ENCODE peak calls at places on chromosome X, in ten cellular contexts. S, A, Z, Q, P, H, K, T, X and M are unnamed samples.

GRCh38 chrX:7574325-7574724 is 268.6 kb upstream of the VCX start:
- DNase-seq in Q (no peak), H (no peak), Z (no peak), X (no peak), S (peak; percentile 10), P (no peak), A (no peak), T (peak; percentile 74), K (no peak), M (no peak)

GRCh38 chrX:133745361-133745760 is 240.0 kb downstream of the GPC3 start:
- DNase-seq in Z (no peak), H (peak; percentile 25), P (no peak), X (no peak), A (no peak), S (no peak), K (no peak), T (no peak), Q (no peak), M (no peak)

GRCh38 chrX:119942173-119942819 is 1.3 kb downstream of the NKAP start:
- DNase-seq in A (no peak), K (no peak), Z (no peak), Q (no peak), H (no peak), P (no peak), S (no peak), T (peak; percentile 0), X (no peak), M (no peak)

GRCh38 chrX:16838202-16839066 is 31.7 kb downstream of the RBBP7 start:
- DNase-seq in P (no peak), K (no peak), Q (no peak), X (no peak), A (no peak), T (peak; percentile 57), H (no peak), S (no peak), Z (peak; percentile 17), M (no peak)

GRCh38 chrX:106404512-106404911 is 207.3 kb upstream of the RADX start:
- DNase-seq in T (peak; percentile 55), S (no peak), Z (no peak), K (no peak), P (no peak), A (no peak), Q (no peak), H (no peak), X (no peak), M (no peak)

GRCh38 chrX:132292753-132293152 is 73.5 kb upstream of the RAP2C start:
- DNase-seq in X (peak; percentile 34), A (no peak), T (peak; percentile 58), K (no peak), H (peak; percentile 30), Q (peak; percentile 8), P (no peak), Z (no peak), S (peak; percentile 61), M (no peak)

GRCh38 chrX:75155454-75155829 is 641 bp downstream of the ABCB7 start:
- DNase-seq in K (no peak), H (no peak), T (peak; percentile 6), X (peak; percentile 21), Q (no peak), S (peak; percentile 5), A (no peak), Z (no peak), P (no peak), M (no peak)

GRCh38 chrX:35919536-35920309 is at the start of gene CFAP47:
- DNase-seq in A (no peak), Q (no peak), Z (no peak), X (no peak), P (peak; percentile 16), H (no peak), T (peak; percentile 18), K (no peak), S (no peak), M (no peak)

GRCh38 chrX:30887721-30888120 is 1.3 kb downstream of the TAB3 start:
- DNase-seq in A (no peak), T (no peak), X (no peak), H (peak; percentile 22), Q (no peak), P (no peak), Z (no peak), S (no peak), K (peak; percentile 67), M (no peak)

GRCh38 chrX:119539872-119540271 is 25.3 kb downstream of the STEEP1 start:
- DNase-seq in S (peak; percentile 11), Z (no peak), K (no peak), P (no peak), H (peak; percentile 24), A (no peak), X (no peak), T (no peak), Q (no peak), M (no peak)

GRCh38 chrX:153772608-153773217 is 8.1 kb upstream of the SRPK3 start:
- DNase-seq in Q (no peak), S (no peak), T (no peak), Z (peak; percentile 3), K (no peak), X (no peak), A (no peak), P (no peak), H (peak; percentile 5), M (no peak)

GRCh38 chrX:70253377-70254062 is 6.5 kb downstream of the P2RY4 start:
- DNase-seq in T (peak; percentile 76), Z (no peak), S (no peak), P (no peak), Q (no peak), H (no peak), X (no peak), A (no peak), K (no peak), M (no peak)

GRCh38 chrX:145405012-145405411 is 157.7 kb downstream of the SPANXN1 start:
- DNase-seq in Z (no peak), X (peak; percentile 26), H (no peak), S (peak; percentile 17), T (peak; percentile 36), A (no peak), Q (peak; percentile 43), P (no peak), K (no peak), M (no peak)

GRCh38 chrX:107507093-107507743 is 57.8 kb downstream of the FRMPD3 start:
- DNase-seq in K (no peak), Z (no peak), H (no peak), X (no peak), Q (no peak), A (no peak), T (no peak), P (no peak), S (no peak), M (no peak)

GRCh38 chrX:134676440-134676839 is 18.2 kb upstream of the PLAC1 start:
- DNase-seq in A (no peak), K (no peak), H (no peak), S (no peak), P (no peak), Z (no peak), X (no peak), Q (no peak), T (peak; percentile 65), M (no peak)

GRCh38 chrX:106300239-106300638 is 132.1 kb downstream of the PWWP3B start:
- DNase-seq in Q (no peak), P (no peak), X (no peak), H (no peak), Z (no peak), A (no peak), S (no peak), K (no peak), T (peak; percentile 94), M (no peak)

GRCh38 chrX:68440940-68441339 is 7.6 kb upstream of the OPHN1 start:
- DNase-seq in Z (peak; percentile 16), P (no peak), K (no peak), X (no peak), Q (peak; percentile 75), S (no peak), H (no peak), A (no peak), T (peak; percentile 31), M (no peak)

GRCh38 chrX:150889131-150889530 is 9.3 kb downstream of the CD99L2 start:
- DNase-seq in H (no peak), Q (no peak), X (no peak), S (no peak), Z (no peak), T (no peak), P (no peak), K (no peak), A (no peak), M (no peak)

GRCh38 chrX:114842181-114842580 is 175.2 kb downstream of the IL13RA2 start:
- DNase-seq in T (no peak), H (no peak), S (no peak), K (no peak), Z (no peak), Q (no peak), P (no peak), A (no peak), X (no peak), M (no peak)

GRCh38 chrX:151596282-151596681 is 32.8 kb downstream of the PASD1 start:
- DNase-seq in P (no peak), A (no peak), Z (no peak), T (no peak), K (no peak), Q (no peak), S (no peak), X (no peak), H (no peak), M (no peak)

GRCh38 chrX:52933976-52934703 is 24.2 kb downstream of the FAM156A start:
- DNase-seq in Q (no peak), S (peak; percentile 4), H (no peak), Z (no peak), T (no peak), A (no peak), P (no peak), K (no peak), X (no peak), M (no peak)

GRCh38 chrX:103536732-103537131 is 17.4 kb upstream of the RAB40A start:
- DNase-seq in S (no peak), A (no peak), T (no peak), Q (no peak), H (no peak), X (no peak), K (no peak), P (no peak), Z (no peak), M (no peak)

GRCh38 chrX:39654183-39654925 is 443.4 kb downstream of the BCOR start:
- DNase-seq in P (no peak), S (no peak), X (no peak), A (no peak), K (no peak), Q (no peak), H (no peak), Z (no peak), T (no peak), M (no peak)

GRCh38 chrX:54788446-54788845 is 9.6 kb downstream of the ITIH6 start:
- DNase-seq in A (no peak), P (no peak), Z (no peak), S (no peak), Q (no peak), H (no peak), X (no peak), K (no peak), T (no peak), M (no peak)

GRCh38 chrX:40278340-40279090 is 180.8 kb upstream of the BCOR start:
- DNase-seq in T (no peak), P (no peak), Z (no peak), Q (no peak), A (peak; percentile 25), X (no peak), H (peak; percentile 46), K (peak; percentile 66), S (no peak), M (no peak)